ENCODE peak calls at places on chromosome 16, in five cellular contexts. L, J, I, U and F are unnamed samples.
A peak's percentile ranks its signal among the peaks of the same experiment; 100 is the strongest.

GRCh38 chr16:49855280-49855821 is 561 bp downstream of the ZNF423 start:
- DNase-seq in I (peak; percentile 87), U (peak; percentile 94), J (peak; percentile 78), L (peak; percentile 78), F (peak; percentile 96)

GRCh38 chr16:61968242-61968978 is 67.8 kb downstream of the CDH8 start:
- DNase-seq in U (no peak), I (no peak), L (no peak), J (no peak), F (no peak)

GRCh38 chr16:17776465-17776864 is 305.7 kb upstream of the XYLT1 start:
- DNase-seq in L (no peak), I (no peak), U (no peak), J (no peak), F (no peak)

GRCh38 chr16:71727545-71728324 is 3.2 kb upstream of the PHLPP2 start:
- DNase-seq in L (no peak), U (no peak), I (no peak), J (no peak), F (no peak)

GRCh38 chr16:88914750-88915368 is 48.4 kb upstream of the PABPN1L start:
- DNase-seq in I (no peak), L (no peak), U (no peak), J (peak; percentile 43), F (peak; percentile 81)

GRCh38 chr16:25151996-25152395 is 40.5 kb downstream of the LCMT1 start:
- DNase-seq in I (no peak), U (no peak), L (no peak), J (peak; percentile 95), F (no peak)

GRCh38 chr16:69741519-69741918 is 13.2 kb downstream of the NOB1 start:
- DNase-seq in U (no peak), I (no peak), L (no peak), J (peak; percentile 13), F (no peak)

GRCh38 chr16:25066747-25067631 is 44.6 kb upstream of the LCMT1 start:
- DNase-seq in L (peak; percentile 72), I (peak; percentile 92), U (peak; percentile 90), J (peak; percentile 76), F (peak; percentile 89)

GRCh38 chr16:75307506-75307905 is 56.1 kb upstream of the BCAR1 start:
- DNase-seq in L (no peak), I (no peak), J (no peak), U (no peak), F (no peak)

GRCh38 chr16:81645303-81645702 is 133.8 kb upstream of the PLCG2 start:
- DNase-seq in J (peak; percentile 97), U (peak; percentile 96), I (no peak), L (peak; percentile 63), F (no peak)

GRCh38 chr16:63581560-63581959 is 1540.3 kb downstream of the CDH11 start:
- DNase-seq in J (no peak), U (no peak), I (no peak), L (no peak), F (no peak)

GRCh38 chr16:84303023-84303422 is 8.3 kb downstream of the WFDC1 start:
- DNase-seq in I (no peak), J (peak; percentile 84), L (no peak), U (peak; percentile 90), F (no peak)

GRCh38 chr16:53249331-53249730 is 184.9 kb upstream of the RBL2 start:
- DNase-seq in U (no peak), L (no peak), I (no peak), J (no peak), F (no peak)

GRCh38 chr16:58418601-58419000 is 26.3 kb downstream of the GINS3 start:
- DNase-seq in J (peak; percentile 60), U (no peak), L (no peak), I (no peak), F (peak; percentile 29)

GRCh38 chr16:23699100-23699499 is 13.9 kb downstream of the ERN2 start:
- DNase-seq in L (peak; percentile 41), J (no peak), I (peak; percentile 92), U (no peak), F (no peak)

GRCh38 chr16:31880322-31880979 is 6.8 kb downstream of the ZNF267 start:
- DNase-seq in J (peak; percentile 88), U (no peak), I (no peak), L (no peak), F (no peak)

GRCh38 chr16:59121411-59121810 is 387.3 kb upstream of the GOT2 start:
- DNase-seq in U (no peak), J (no peak), I (no peak), L (no peak), F (no peak)

GRCh38 chr16:22346463-22346862 is 28.0 kb downstream of the CDR2 start:
- DNase-seq in U (no peak), L (no peak), J (no peak), I (no peak), F (no peak)

GRCh38 chr16:11949527-11949926 is 7.7 kb upstream of the NPIPB2 start:
- DNase-seq in I (peak; percentile 41), U (no peak), L (peak; percentile 54), J (peak; percentile 32), F (no peak)

GRCh38 chr16:55283776-55284717 is 40.0 kb upstream of the IRX6 start:
- DNase-seq in J (no peak), U (no peak), I (no peak), L (no peak), F (no peak)

GRCh38 chr16:19933740-19934139 is 49.1 kb upstream of the GPRC5B start:
- DNase-seq in J (no peak), U (no peak), L (no peak), I (no peak), F (no peak)

GRCh38 chr16:86805210-86805609 is 226.9 kb downstream of the FOXL1 start:
- DNase-seq in J (no peak), I (no peak), L (no peak), U (peak; percentile 48), F (no peak)

GRCh38 chr16:73268311-73268997 is 220.5 kb upstream of the ZFHX3 start:
- DNase-seq in L (no peak), J (peak; percentile 18), I (no peak), U (no peak), F (no peak)

GRCh38 chr16:84482951-84483881 is 21.2 kb downstream of the MEAK7 start:
- DNase-seq in J (no peak), I (no peak), L (no peak), U (no peak), F (no peak)

GRCh38 chr16:84820305-84820684 is 510 bp downstream of the CRISPLD2 start:
- DNase-seq in L (no peak), J (no peak), U (peak; percentile 64), I (no peak), F (no peak)

GRCh38 chr16:19718624-19718965 is 524 bp downstream of the IQCK start:
- DNase-seq in I (peak; percentile 57), U (no peak), J (peak; percentile 30), L (no peak), F (no peak)

GRCh38 chr16:78290498-78291271 is 191.2 kb downstream of the WWOX start:
- DNase-seq in L (no peak), U (no peak), J (no peak), I (no peak), F (no peak)

GRCh38 chr16:11497851-11498289 is 88.8 kb downstream of the LITAF start:
- DNase-seq in I (no peak), J (peak; percentile 67), U (no peak), L (no peak), F (peak; percentile 41)

DNA sequence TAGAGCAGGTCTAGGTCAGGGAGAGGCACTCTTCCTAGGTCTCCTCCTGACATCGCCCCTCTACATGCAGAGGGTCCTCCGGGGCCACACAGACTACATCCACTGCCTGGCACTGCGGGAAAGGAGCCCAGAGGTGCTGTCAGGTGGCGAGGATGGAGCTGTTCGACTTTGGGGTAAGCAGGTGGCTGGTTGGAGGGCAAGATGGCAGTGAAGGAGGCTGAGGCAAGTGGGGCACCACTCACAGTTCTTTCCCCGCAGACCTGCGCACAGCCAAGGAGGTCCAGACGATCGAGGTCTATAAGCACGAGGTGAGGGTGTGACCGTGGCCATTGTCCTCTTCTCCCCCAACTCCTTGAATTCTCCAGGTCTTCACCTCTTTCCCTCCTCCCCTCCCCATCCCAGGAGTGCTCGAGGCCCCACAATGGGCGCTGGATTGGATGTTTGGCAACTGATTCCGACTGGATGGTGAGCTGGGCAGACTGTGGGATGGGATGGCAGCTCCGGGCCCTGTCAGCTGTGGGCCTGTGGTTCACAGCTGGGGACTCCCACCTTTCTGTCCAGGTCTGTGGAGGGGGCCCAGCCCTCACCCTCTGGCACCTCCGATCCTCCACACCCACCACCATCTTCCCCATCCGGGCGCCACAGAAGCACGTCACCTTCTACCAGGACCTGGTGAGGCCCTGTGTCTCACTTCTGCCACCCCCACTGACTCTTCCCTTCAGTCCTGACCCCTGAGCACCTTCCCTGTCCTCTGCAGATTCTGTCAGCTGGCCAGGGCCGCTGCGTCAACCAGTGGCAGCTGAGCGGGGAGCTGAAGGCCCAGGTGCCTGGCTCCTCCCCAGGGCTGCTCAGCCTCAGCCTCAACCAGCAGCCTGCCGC is 3.0 kb downstream of the THOC6 start:
- DNase-seq in J (no peak), U (no peak), I (no peak), L (no peak), F (no peak)
- H3K4me1 ChIP-seq in J (peaks cover 7% of the 10 kb centered on the region), U (peaks cover 53% of the 10 kb centered on the region), I (peaks cover 47% of the 10 kb centered on the region), L (peaks cover 15% of the 10 kb centered on the region), F (peaks cover 28% of the 10 kb centered on the region)

DNA sequence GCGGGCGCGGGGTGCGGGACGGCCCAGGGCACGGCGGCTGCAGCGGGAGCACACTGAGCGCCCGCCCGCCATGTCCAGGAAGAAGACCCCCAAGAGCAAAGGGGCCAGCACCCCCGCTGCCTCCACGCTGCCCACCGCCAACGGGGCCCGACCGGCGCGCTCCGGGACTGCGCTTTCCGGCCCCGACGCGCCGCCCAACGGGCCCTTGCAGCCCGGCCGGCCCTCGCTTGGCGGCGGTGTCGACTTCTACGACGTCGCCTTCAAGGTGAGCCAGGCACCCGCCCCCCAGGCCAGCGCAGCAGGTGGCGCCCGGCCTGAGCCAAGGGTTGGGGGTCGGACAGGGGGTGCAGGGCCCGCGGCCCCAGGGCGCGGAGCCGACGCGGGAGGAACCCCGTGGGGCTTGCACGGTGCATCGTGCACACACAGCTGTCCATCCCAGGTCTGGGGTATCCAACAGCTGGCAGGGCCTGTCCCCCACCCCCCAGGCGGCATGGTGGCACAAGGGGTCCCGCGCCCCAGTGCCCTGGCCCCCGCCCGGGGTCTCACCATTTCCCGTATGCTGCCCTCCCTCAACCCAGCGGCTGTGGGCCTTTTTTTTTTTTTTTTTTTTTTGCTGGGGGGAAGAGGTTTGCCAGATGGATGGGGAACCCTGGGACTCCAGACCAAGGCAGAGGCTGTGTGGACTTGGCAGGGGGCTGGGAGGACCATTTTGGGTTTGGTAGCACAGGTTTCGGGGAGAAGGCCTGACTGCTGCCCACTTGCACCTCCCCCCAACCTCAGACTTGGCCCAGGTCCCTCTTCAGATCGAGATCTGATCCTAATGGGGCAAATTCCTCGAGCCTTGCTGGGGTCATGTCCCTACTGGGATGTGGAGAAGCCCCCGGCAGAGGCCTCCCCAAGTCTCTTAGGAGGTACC is 547 bp downstream of the RAB26 start:
- DNase-seq in L (no peak), I (peak; percentile 18), J (peak; percentile 23), U (no peak), F (no peak)
- H3K4me3 ChIP-seq in L (no peak overlapping the region), I (no peak overlapping the region), J (peak overlapping the region; percentile 35), U (no peak overlapping the region), F (peak overlapping the region; percentile 67)

DNA sequence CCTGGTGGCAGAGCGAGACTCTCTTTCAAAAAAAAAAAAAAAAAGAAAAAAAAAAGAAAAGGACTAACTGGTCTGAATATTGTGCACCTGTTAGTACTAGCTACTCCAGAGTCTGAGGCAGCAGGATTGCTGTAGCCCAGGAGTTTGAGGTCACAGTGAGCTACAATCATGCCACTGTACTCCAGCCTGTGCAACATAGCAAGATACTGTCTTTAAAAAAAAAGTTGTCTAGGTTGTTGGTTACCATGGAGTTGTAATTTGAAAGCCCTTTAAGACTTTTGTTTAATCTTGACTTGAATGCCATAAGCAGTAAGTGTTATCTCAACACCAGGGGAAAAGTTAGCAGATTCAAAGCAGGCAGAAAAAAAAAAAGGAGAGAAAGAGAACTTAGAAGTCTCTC is 10.9 kb upstream of the C16orf54 start:
- DNase-seq in J (peak; percentile 22), L (no peak), I (no peak), U (no peak), F (no peak)
- H3K4me1 ChIP-seq in J (no peaks in the 10 kb centered on the region), L (peaks cover 2% of the 10 kb centered on the region), I (peaks cover 8% of the 10 kb centered on the region), U (no peaks in the 10 kb centered on the region), F (no peaks in the 10 kb centered on the region)

GRCh38 chr16:15523092-15523541 is 88.7 kb downstream of the BMERB1 start:
- DNase-seq in J (no peak), L (no peak), I (peak; percentile 73), U (no peak), F (peak; percentile 82)
- H3K4me3 ChIP-seq in J (no peak overlapping the region), L (no peak overlapping the region), I (no peak overlapping the region), U (no peak overlapping the region), F (peak overlapping the region; percentile 20)